ENCODE peak calls at places on chromosomes 7 and 10, in nine cellular contexts. F, O, C, Z, G, E, U, J and L are unnamed samples.

GRCh38 chr7:136998495-136998894 is 130.0 kb downstream of the CHRM2 start:
- DNase-seq in G (no peak), J (peak), E (no peak), O (no peak), U (no peak), F (no peak), C (peak), Z (no peak), L (no peak)

GRCh38 chr10:128525444-128525843 is 399.2 kb upstream of the MKI67 start:
- DNase-seq in C (no peak), Z (no peak), U (no peak), O (no peak), J (no peak), E (no peak), G (no peak), F (no peak), L (no peak)

GRCh38 chr10:106615081-106615480 is 549.4 kb downstream of the SORCS1 start:
- DNase-seq in G (no peak), O (no peak), Z (no peak), U (no peak), C (no peak), F (no peak), J (peak), E (no peak), L (no peak)

GRCh38 chr7:150502519-150502918 is 12.2 kb upstream of the GIMAP7 start:
- DNase-seq in F (no peak), O (no peak), G (no peak), C (no peak), Z (no peak), J (no peak), E (peak), U (no peak), L (no peak)

GRCh38 chr7:141073173-141073640 is 657 bp upstream of the TMEM178B start:
- DNase-seq in U (peak), J (peak), Z (peak), G (peak), F (no peak), O (peak), C (no peak), E (no peak), L (peak)

GRCh38 chr10:26574783-26575182 is 122.7 kb upstream of the PDSS1 start:
- DNase-seq in U (no peak), C (no peak), J (no peak), O (no peak), F (no peak), G (no peak), Z (no peak), E (no peak), L (no peak)

GRCh38 chr10:33732176-33733025 is 397.9 kb upstream of the NRP1 start:
- DNase-seq in O (no peak), F (no peak), E (peak), U (no peak), J (peak), Z (no peak), G (no peak), C (peak), L (no peak)

GRCh38 chr10:35885076-35885475 is 243.0 kb upstream of the FZD8 start:
- DNase-seq in O (no peak), Z (peak), E (no peak), J (no peak), G (no peak), C (no peak), U (no peak), F (no peak), L (no peak)

GRCh38 chr10:117946525-117947070 is 100.1 kb downstream of the RAB11FIP2 start:
- DNase-seq in G (no peak), U (no peak), F (no peak), Z (no peak), J (peak), E (no peak), O (no peak), C (no peak), L (no peak)

GRCh38 chr7:44533301-44534055 is 7.7 kb downstream of the NPC1L1 start:
- DNase-seq in F (no peak), C (no peak), E (no peak), O (no peak), G (no peak), J (peak), U (no peak), Z (no peak), L (no peak)

GRCh38 chr10:86443936-86444335 is 77.3 kb upstream of the GRID1 start:
- DNase-seq in C (no peak), J (peak), O (peak), Z (no peak), U (no peak), F (no peak), G (no peak), E (no peak), L (no peak)

GRCh38 chr10:102420810-102421644 is at the start of gene FBXL15:
- DNase-seq in G (peak), F (peak), C (peak), E (peak), O (peak), J (peak), U (peak), Z (peak), L (peak)

GRCh38 chr7:152866125-152866524 is 106.6 kb downstream of the ACTR3B start:
- DNase-seq in Z (no peak), C (peak), F (no peak), J (peak), U (no peak), E (no peak), O (no peak), G (no peak), L (no peak)

GRCh38 chr7:55903985-55904759 is 16.9 kb downstream of the ZNF713 start:
- DNase-seq in E (no peak), F (no peak), Z (no peak), O (no peak), U (no peak), J (no peak), C (no peak), G (no peak), L (no peak)

GRCh38 chr7:158655931-158656441 is 48.6 kb downstream of the NCAPG2 start:
- DNase-seq in F (no peak), Z (no peak), J (no peak), U (no peak), C (no peak), O (no peak), E (no peak), G (no peak), L (no peak)

GRCh38 chr7:128948312-128948973 is 10.7 kb downstream of the IRF5 start:
- DNase-seq in E (no peak), J (no peak), O (no peak), U (no peak), Z (no peak), C (no peak), G (no peak), F (no peak), L (no peak)

GRCh38 chr7:81299272-81299671 is 380.4 kb upstream of the SEMA3C start:
- DNase-seq in U (no peak), O (peak), Z (peak), G (no peak), J (peak), C (peak), F (peak), E (peak), L (no peak)

GRCh38 chr7:80722596-80723141 is 84.2 kb downstream of the CD36 start:
- DNase-seq in C (peak), O (peak), U (peak), J (peak), Z (peak), G (no peak), F (peak), E (peak), L (peak)

GRCh38 chr10:124935946-124936345 is 6.0 kb upstream of the ZRANB1 start:
- DNase-seq in U (no peak), F (no peak), Z (no peak), E (no peak), C (no peak), G (no peak), O (no peak), J (peak), L (no peak)

GRCh38 chr10:111479966-111480365 is 403.1 kb downstream of the ADRA2A start:
- DNase-seq in F (peak), E (no peak), G (no peak), O (no peak), Z (no peak), J (no peak), U (no peak), C (no peak), L (no peak)

GRCh38 chr10:88347597-88348304 is 235.4 kb downstream of the RNLS start:
- DNase-seq in Z (peak), G (no peak), E (no peak), U (no peak), O (no peak), C (no peak), J (no peak), F (no peak), L (peak)

GRCh38 chr7:158373761-158374545 is 213.7 kb downstream of the PTPRN2 start:
- DNase-seq in J (no peak), E (no peak), Z (no peak), F (no peak), U (no peak), O (no peak), C (no peak), G (no peak), L (no peak)

GRCh38 chr7:133702903-133703302 is 424.2 kb upstream of the LRGUK start:
- DNase-seq in O (no peak), J (no peak), Z (no peak), G (no peak), F (no peak), U (no peak), C (no peak), E (no peak), L (no peak)

GRCh38 chr7:79420464-79420863 is 33.0 kb downstream of the MAGI2 start:
- DNase-seq in G (no peak), Z (no peak), E (no peak), U (peak), J (peak), F (no peak), O (peak), C (peak), L (no peak)

GRCh38 chr10:26481914-26482550 is 43.9 kb downstream of the APBB1IP start:
- DNase-seq in U (no peak), C (no peak), O (no peak), Z (no peak), J (no peak), G (no peak), E (peak), F (no peak), L (no peak)

GRCh38 chr10:111113961-111114830 is 37.4 kb downstream of the ADRA2A start:
- DNase-seq in F (no peak), G (no peak), E (no peak), J (no peak), O (no peak), C (no peak), Z (no peak), U (peak), L (no peak)

GRCh38 chr10:15794569-15794968 is 65.7 kb downstream of the MINDY3 start:
- DNase-seq in Z (no peak), E (no peak), U (no peak), F (no peak), C (no peak), O (no peak), J (no peak), G (no peak), L (no peak)

GRCh38 chr10:34294137-34294536 is 521.0 kb downstream of the PARD3 start:
- DNase-seq in U (no peak), Z (no peak), F (no peak), J (no peak), G (no peak), E (peak), C (no peak), O (no peak), L (no peak)

GRCh38 chr10:132637477-132638129 is 100.0 kb downstream of the INPP5A start:
- DNase-seq in E (peak), G (no peak), F (no peak), J (peak), U (no peak), C (peak), O (peak), Z (peak), L (no peak)

DNA sequence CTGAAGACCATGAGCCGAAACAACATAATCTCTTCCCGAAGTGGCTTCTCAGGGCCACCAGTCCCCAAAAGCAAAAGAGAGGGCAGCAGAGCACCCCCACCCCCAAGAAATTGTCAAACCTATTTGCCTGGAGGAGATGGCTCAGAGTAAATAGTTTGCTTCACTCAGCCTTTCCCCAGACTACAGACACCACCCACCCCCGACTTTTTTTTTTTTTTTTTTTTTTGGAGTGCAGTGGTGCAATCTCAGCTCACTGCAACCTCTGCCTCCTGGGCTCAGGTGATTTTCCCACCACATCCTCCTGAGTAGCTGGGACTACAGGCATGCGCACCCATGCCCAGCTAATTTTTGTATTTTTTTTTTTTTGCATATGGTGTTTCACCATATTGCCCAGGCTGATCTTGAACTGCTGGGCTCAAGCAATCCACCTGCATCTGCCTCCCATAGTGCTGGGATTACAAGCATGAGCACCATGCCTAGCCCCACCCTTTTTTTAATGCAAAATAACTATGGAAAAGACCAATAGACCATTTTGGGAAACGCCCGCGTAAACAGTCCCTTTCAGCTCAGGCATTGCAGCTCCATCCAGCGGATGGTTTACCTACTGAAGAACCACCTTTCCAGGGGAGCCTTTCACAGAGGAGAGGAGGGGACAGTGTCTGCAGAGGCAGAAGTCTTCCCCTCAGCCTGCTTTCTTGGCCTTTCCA is 9.8 kb downstream of the ZMIZ1 start:
- DNase-seq in J (no peak), E (no peak), C (no peak), U (no peak), G (no peak), Z (no peak), F (no peak), O (no peak), L (no peak)
- H3K27ac ChIP-seq in J (peak), E (peak), C (peak), U (peak), G (peak), Z (peak), F (no peak), O (peak), L (peak)

GRCh38 chr7:123431075-123431614 is 103.2 kb downstream of the IQUB start:
- DNase-seq in F (no peak), C (no peak), Z (no peak), G (no peak), E (no peak), J (no peak), O (no peak), U (no peak), L (no peak)
- H3K27ac ChIP-seq in F (no peak), C (no peak), Z (no peak), G (no peak), E (no peak), J (no peak), O (no peak), U (no peak), L (no peak)

DNA sequence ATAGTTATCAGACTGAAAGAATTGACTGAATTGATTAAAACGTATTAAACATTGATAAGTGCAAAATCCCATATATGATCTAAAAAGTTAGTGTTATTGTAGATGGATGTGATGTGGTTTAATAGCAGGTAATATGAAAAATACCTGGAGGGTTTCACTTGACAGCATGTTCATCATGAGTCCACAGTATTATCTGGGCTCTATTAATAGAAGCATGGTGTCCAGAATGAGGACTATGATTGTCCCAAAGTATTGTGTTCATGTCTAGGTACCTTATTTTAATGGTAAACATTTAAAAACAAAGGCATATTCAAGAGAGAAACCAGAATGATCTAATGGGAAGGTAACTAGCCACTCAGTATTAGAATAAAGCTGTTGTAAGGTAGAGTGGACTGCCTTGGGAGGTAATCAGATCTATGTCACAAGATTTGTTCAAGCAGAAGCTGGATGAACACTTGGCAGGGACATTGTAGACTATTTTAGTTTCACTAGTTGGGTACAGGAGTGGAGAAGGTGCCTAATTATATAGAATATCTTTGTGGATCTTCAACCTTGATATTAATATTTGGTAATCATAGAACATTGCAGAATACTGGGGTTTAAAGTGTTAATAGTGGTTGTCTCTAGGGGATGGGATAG is 43.5 kb downstream of the MCU start:
- DNase-seq in U (no peak), Z (no peak), J (no peak), O (no peak), C (no peak), F (no peak), E (no peak), G (no peak), L (no peak)
- H3K27ac ChIP-seq in U (peak), Z (peak), J (no peak), O (no peak), C (no peak), F (no peak), E (no peak), G (no peak), L (peak)

DNA sequence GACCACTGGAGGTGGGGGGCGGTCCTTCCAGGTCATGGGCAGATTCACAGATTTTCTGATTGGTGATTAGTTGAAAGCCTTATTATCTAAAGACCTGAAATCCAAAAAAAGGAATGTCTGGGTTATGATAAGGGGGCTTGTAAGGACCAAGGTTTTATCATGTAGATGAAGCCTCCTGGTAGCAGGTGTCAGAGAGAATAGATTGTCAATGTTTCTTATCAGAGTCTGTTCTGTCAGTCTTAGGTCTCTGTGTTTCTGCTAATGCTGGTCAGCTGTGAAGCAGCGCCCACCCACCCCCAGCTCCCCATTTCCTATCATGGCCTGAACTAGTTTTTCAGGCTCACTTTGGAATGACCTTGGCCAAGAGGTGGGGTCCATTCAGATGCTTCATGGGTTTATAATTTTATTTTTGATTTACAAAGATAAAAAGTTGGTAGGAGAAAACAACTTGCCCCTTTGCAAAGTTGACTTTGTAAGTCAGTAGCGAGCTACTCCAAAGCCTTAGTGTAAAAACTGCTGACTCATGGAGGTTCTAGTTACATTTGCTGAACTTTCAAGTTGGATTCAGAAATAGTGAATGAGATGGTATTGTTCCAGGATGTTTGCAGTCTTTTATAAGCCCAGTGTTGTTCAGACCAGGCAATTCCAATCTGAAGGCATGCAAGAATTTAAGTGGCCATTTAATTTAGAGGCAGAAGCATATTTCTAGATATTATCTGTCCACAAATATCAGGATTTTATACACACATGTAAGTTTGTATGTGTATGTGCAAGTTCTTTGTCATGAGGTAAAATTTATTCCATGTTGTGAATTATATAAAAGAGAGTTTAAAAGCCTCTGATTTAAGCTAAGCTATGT is 21.4 kb downstream of the TES start:
- DNase-seq in C (no peak), J (peak), U (no peak), G (no peak), E (no peak), F (no peak), Z (peak), O (peak), L (no peak)
- H3K27ac ChIP-seq in C (peak), J (peak), U (peak), G (peak), E (peak), F (peak), Z (no peak), O (peak), L (no peak)

GRCh38 chr10:6203331-6204062 is 765 bp downstream of the PFKFB3 start:
- DNase-seq in C (no peak), U (peak), J (peak), Z (peak), O (peak), F (no peak), G (peak), E (peak), L (peak)
- H3K27ac ChIP-seq in C (peak), U (peak), J (peak), Z (peak), O (peak), F (peak), G (peak), E (peak), L (peak)